ENCODE peak calls at places on chromosome 16, in six cellular contexts. B, I, Y, K, Z and E are unnamed samples.

GRCh38 chr16:14307623-14308356 is 236.7 kb downstream of the MRTFB start:
- DNase-seq in B (peak), I (no peak), Y (no peak), K (no peak), Z (no peak), E (no peak)

GRCh38 chr16:87661561-87661960 is 59.3 kb downstream of the JPH3 start:
- DNase-seq in B (peak), I (no peak), Y (peak), K (no peak), Z (peak), E (no peak)

GRCh38 chr16:82096641-82097040 is 61.6 kb downstream of the HSD17B2 start:
- DNase-seq in B (no peak), I (no peak), Y (no peak), K (no peak), Z (no peak), E (no peak)

GRCh38 chr16:63289834-63290460 is 1253.7 kb upstream of the CDH8 start:
- DNase-seq in B (no peak), I (no peak), Y (peak), K (no peak), Z (no peak), E (peak)

GRCh38 chr16:11497851-11498289 is 88.8 kb downstream of the LITAF start:
- DNase-seq in B (no peak), I (no peak), Y (no peak), K (no peak), Z (no peak), E (no peak)

GRCh38 chr16:65121870-65122723 is at the start of gene CDH11:
- DNase-seq in B (peak), I (peak), Y (no peak), K (peak), Z (no peak), E (no peak)

GRCh38 chr16:52435573-52435972 is 111.4 kb downstream of the TOX3 start:
- DNase-seq in B (no peak), I (no peak), Y (no peak), K (no peak), Z (no peak), E (no peak)

GRCh38 chr16:59635674-59636073 is 901.6 kb upstream of the GOT2 start:
- DNase-seq in B (no peak), I (no peak), Y (no peak), K (no peak), Z (no peak), E (no peak)

GRCh38 chr16:31187808-31188189 is 7.9 kb downstream of the FUS start:
- DNase-seq in B (no peak), I (no peak), Y (no peak), K (no peak), Z (no peak), E (no peak)

GRCh38 chr16:57623251-57624043 is 5.0 kb upstream of the ADGRG1 start:
- DNase-seq in B (no peak), I (no peak), Y (peak), K (peak), Z (no peak), E (no peak)

GRCh38 chr16:85057948-85058347 is 30.4 kb downstream of the KIAA0513 start:
- DNase-seq in B (no peak), I (no peak), Y (no peak), K (no peak), Z (no peak), E (no peak)

GRCh38 chr16:29662000-29662728 is 883 bp upstream of the SPN start:
- DNase-seq in B (no peak), I (no peak), Y (no peak), K (no peak), Z (no peak), E (no peak)

GRCh38 chr16:7921360-7921759 is 588.7 kb downstream of the RBFOX1 start:
- DNase-seq in B (no peak), I (no peak), Y (no peak), K (no peak), Z (no peak), E (no peak)

GRCh38 chr16:48810803-48811453 is 200.9 kb upstream of the N4BP1 start:
- DNase-seq in B (no peak), I (no peak), Y (no peak), K (no peak), Z (no peak), E (no peak)
- H3K4me3 ChIP-seq in B (peak), I (no peak), Y (no peak), K (peak), Z (no peak), E (no peak)

GRCh38 chr16:86567701-86568571 is 1.3 kb downstream of the FOXC2 start:
- DNase-seq in B (no peak), I (no peak), Y (no peak), K (no peak), Z (no peak), E (no peak)
- TF ChIP-seq CTCF in B (no peak), I (peak), Y (peak), K (no peak), Z (no peak), E (no peak)

GRCh38 chr16:71426069-71426879 is 15.6 kb downstream of the TLE7 start:
- DNase-seq in B (no peak), I (peak), Y (peak), K (no peak), Z (peak), E (peak)
- H3K4me3 ChIP-seq in B (no peak), I (peak), Y (peak), K (peak), Z (no peak), E (peak)

GRCh38 chr16:705748-706188 is at the start of gene FBXL16:
- DNase-seq in B (no peak), I (no peak), Y (no peak), K (no peak), Z (no peak), E (no peak)

GRCh38 chr16:704552-705380 is 835 bp downstream of the FBXL16 start:
- DNase-seq in B (no peak), I (no peak), Y (no peak), K (no peak), Z (no peak), E (no peak)

GRCh38 chr16:702341-702740 is 3.3 kb downstream of the FBXL16 start:
- DNase-seq in B (no peak), I (no peak), Y (no peak), K (no peak), Z (no peak), E (no peak)

GRCh38 chr16:704047-704446 is 1.6 kb downstream of the FBXL16 start:
- DNase-seq in B (no peak), I (no peak), Y (no peak), K (no peak), Z (no peak), E (no peak)

DNA sequence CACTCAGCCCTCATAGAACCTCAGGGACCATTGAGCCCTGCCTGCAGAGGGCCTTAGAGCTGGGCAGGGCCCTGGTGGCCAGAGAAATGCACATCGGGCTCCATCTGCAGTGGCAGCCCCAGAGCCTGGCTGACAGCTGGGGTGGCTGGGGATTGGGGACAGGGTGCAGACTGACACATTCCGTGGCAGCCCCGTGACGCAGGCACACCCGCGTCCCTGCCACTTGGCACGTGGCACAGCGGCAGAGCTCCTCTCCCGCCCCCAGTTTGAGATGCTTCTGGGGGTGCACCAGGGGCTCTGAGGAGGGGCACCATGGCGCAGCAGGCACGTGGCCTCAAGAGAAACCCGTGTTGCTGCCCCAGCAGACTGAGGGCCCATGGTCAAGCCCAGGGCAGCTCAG is 2.2 kb downstream of the FBXL16 start:
- DNase-seq in B (no peak), I (no peak), Y (no peak), K (no peak), Z (no peak), E (no peak)
- TF ChIP-seq CTCF in B (no peak), I (no peak), Y (no peak), K (no peak), Z (no peak), E (no peak)

DNA sequence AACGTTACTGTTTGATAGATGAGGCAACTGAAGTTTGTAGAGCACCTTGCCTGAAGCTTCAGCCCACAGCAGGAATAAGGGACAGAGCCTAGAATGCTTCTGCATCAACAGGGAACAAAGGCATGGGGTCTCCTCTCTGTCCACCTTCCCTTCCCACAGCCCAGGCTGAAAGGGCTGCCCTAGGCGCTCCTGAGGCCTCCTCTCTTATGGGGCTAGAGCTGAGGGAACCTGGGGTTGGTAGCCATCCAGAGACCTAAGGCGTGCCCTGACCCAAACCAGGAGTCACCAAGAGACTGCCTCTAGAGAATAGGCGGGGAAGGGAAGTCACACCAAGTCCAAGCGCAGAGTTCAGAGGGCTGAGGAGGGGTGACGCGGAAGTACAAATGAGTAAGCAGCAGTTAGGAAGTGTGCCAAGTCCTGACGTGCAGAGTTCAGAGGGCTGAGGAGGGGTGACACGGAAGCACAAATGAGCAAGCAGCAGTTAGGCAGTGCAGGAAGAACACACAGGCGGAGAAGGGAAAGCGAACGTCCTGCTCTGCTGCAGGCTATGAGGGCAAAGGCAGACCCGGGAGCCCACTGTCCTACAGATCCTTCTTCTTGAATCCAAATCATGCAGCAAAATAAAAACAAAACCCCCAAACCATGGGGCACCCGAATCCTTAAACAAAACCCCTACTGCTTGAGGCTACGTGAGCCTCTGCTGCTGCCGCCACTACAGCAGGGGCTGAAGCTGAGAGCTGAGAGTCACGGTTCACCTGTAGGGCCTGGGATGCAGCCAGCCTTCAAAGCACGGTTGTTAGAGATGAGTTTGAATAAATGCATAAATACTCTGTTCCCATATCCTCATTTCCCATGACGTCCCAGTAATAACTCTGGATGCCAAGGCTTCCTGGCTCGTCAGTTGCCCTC is 2.7 kb upstream of the SPG7 start:
- DNase-seq in B (peak), I (peak), Y (peak), K (peak), Z (peak), E (peak)
- H3K4me3 ChIP-seq in B (peak), I (no peak), Y (peak), K (no peak), Z (peak), E (no peak)

GRCh38 chr16:303760-304505 is 21.0 kb downstream of the PDIA2 start:
- DNase-seq in B (no peak), I (no peak), Y (no peak), K (no peak), Z (no peak), E (no peak)
- TF ChIP-seq CTCF in B (peak), I (no peak), Y (no peak), K (no peak), Z (peak), E (no peak)

DNA sequence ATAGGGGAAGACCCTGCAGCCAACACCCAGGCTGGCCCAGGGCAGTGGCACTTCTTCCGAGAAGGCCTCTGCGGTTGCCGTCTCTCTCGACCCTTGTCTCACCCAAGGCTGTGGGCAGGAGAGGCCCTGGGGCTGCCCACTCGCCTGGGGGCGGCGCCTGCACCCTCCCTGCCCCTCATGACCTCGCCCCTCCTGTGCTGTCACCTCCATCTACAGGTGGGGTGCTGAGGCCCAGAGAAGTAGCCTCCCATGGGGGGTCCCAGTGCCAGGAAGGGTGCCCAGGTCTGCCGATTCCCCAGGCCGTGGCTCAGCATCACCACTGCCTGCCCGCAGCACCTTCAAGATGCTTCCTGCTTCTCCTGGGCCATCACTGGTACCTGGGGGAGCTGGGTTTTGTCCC is 992 bp downstream of the NLRC3 start:
- DNase-seq in B (no peak), I (no peak), Y (no peak), K (no peak), Z (no peak), E (no peak)
- H3K4me3 ChIP-seq in B (no peak), I (no peak), Y (no peak), K (peak), Z (peak), E (no peak)

GRCh38 chr16:83954577-83955016 is 1.6 kb downstream of the OSGIN1 start:
- DNase-seq in B (peak), I (no peak), Y (no peak), K (peak), Z (no peak), E (no peak)

GRCh38 chr16:83952587-83952939 is 477 bp upstream of the OSGIN1 start:
- DNase-seq in B (peak), I (no peak), Y (peak), K (no peak), Z (no peak), E (no peak)

GRCh38 chr16:83952940-83953795 is at the start of gene OSGIN1:
- DNase-seq in B (peak), I (peak), Y (peak), K (peak), Z (peak), E (peak)

GRCh38 chr16:83955218-83956130 is 2.4 kb downstream of the OSGIN1 start:
- DNase-seq in B (no peak), I (no peak), Y (no peak), K (no peak), Z (no peak), E (no peak)

GRCh38 chr16:83953796-83954576 is 946 bp downstream of the OSGIN1 start:
- DNase-seq in B (no peak), I (no peak), Y (peak), K (peak), Z (no peak), E (peak)
- TF ChIP-seq CTCF in B (peak), I (peak), Y (peak), K (peak), Z (peak), E (peak)

GRCh38 chr16:78140818-78141466 is 41.5 kb downstream of the WWOX start:
- DNase-seq in B (no peak), I (no peak), Y (no peak), K (no peak), Z (no peak), E (no peak)
- H3K4me3 ChIP-seq in B (no peak), I (no peak), Y (no peak), K (no peak), Z (no peak), E (no peak)

GRCh38 chr16:74872302-74872701 is 97.7 kb upstream of the FA2H start:
- DNase-seq in B (no peak), I (no peak), Y (no peak), K (no peak), Z (no peak), E (no peak)
- TF ChIP-seq CTCF in B (no peak), I (no peak), Y (no peak), K (no peak), Z (no peak), E (no peak)